ENCODE peak calls at places on chromosomes 6 and 20, in seven cellular contexts. One of them, this sample, is unnamed.

GRCh38 chr20:50721881-50722281 is 9.5 kb upstream of the PARD6B start:
- DNase-seq in posterior cingulate gyrus: no peak
- DNase-seq in AG04449: no peak
- DNase-seq in smooth muscle cell of the brain vasculature: no peak
- DNase-seq in amniotic stem cell: no peak
- DNase-seq in astrocyte: no peak
- DNase-seq in activated T-helper 1 cell treated with anti-CD3 and anti-CD28 coated beads, Interleukin-12 subunit alpha, Interleukin-12 subunit beta, Interleukin-2, Interleukin-4 antibody, amounts not matched to agents 30 ng/mL and 10 ng/mL and 1 ng/mL, durations not matched to agents 14 hours and 24 hours and 36 hours: no peak
- DNase-seq in this sample: no peak

GRCh38 chr6:83758533-83758932 is 49.6 kb upstream of the SNAP91 start:
- DNase-seq in posterior cingulate gyrus: no peak
- DNase-seq in AG04449: no peak
- DNase-seq in activated T-helper 1 cell treated with anti-CD3 and anti-CD28 coated beads, Interleukin-12 subunit alpha, Interleukin-12 subunit beta, Interleukin-2, Interleukin-4 antibody, amounts not matched to agents 30 ng/mL and 10 ng/mL and 1 ng/mL, durations not matched to agents 14 hours and 24 hours and 36 hours: no peak
- DNase-seq in amniotic stem cell: no peak
- DNase-seq in astrocyte: no peak
- DNase-seq in smooth muscle cell of the brain vasculature: no peak
- DNase-seq in this sample: no peak

GRCh38 chr6:28771401-28772267 is 152.2 kb downstream of the TRIM27 start:
- DNase-seq in activated T-helper 1 cell treated with anti-CD3 and anti-CD28 coated beads, Interleukin-12 subunit alpha, Interleukin-12 subunit beta, Interleukin-2, Interleukin-4 antibody, amounts not matched to agents 30 ng/mL and 10 ng/mL and 1 ng/mL, durations not matched to agents 14 hours and 24 hours and 36 hours: no peak
- DNase-seq in astrocyte: no peak
- DNase-seq in posterior cingulate gyrus: no peak
- DNase-seq in AG04449: no peak
- DNase-seq in amniotic stem cell: no peak
- DNase-seq in smooth muscle cell of the brain vasculature: no peak
- DNase-seq in this sample: no peak

GRCh38 chr6:151141685-151142084 is 98.1 kb upstream of the AKAP12 start:
- DNase-seq in AG04449: no peak
- DNase-seq in posterior cingulate gyrus: no peak
- DNase-seq in amniotic stem cell: no peak
- DNase-seq in astrocyte: peak
- DNase-seq in smooth muscle cell of the brain vasculature: no peak
- DNase-seq in activated T-helper 1 cell treated with anti-CD3 and anti-CD28 coated beads, Interleukin-12 subunit alpha, Interleukin-12 subunit beta, Interleukin-2, Interleukin-4 antibody, amounts not matched to agents 30 ng/mL and 10 ng/mL and 1 ng/mL, durations not matched to agents 14 hours and 24 hours and 36 hours: no peak
- DNase-seq in this sample: no peak

GRCh38 chr20:58621906-58622548 is 29.1 kb upstream of the STX16 start:
- DNase-seq in posterior cingulate gyrus: no peak
- DNase-seq in smooth muscle cell of the brain vasculature: no peak
- DNase-seq in AG04449: no peak
- DNase-seq in amniotic stem cell: no peak
- DNase-seq in activated T-helper 1 cell treated with anti-CD3 and anti-CD28 coated beads, Interleukin-12 subunit alpha, Interleukin-12 subunit beta, Interleukin-2, Interleukin-4 antibody, amounts not matched to agents 30 ng/mL and 10 ng/mL and 1 ng/mL, durations not matched to agents 14 hours and 24 hours and 36 hours: no peak
- DNase-seq in astrocyte: no peak
- DNase-seq in this sample: no peak

GRCh38 chr6:141077355-141078333 is 1055.1 kb upstream of the GJE1 start:
- DNase-seq in astrocyte: no peak
- DNase-seq in posterior cingulate gyrus: no peak
- DNase-seq in amniotic stem cell: no peak
- DNase-seq in smooth muscle cell of the brain vasculature: no peak
- DNase-seq in activated T-helper 1 cell treated with anti-CD3 and anti-CD28 coated beads, Interleukin-12 subunit alpha, Interleukin-12 subunit beta, Interleukin-2, Interleukin-4 antibody, amounts not matched to agents 30 ng/mL and 10 ng/mL and 1 ng/mL, durations not matched to agents 14 hours and 24 hours and 36 hours: no peak
- DNase-seq in AG04449: no peak
- DNase-seq in this sample: no peak

GRCh38 chr6:87029711-87030314 is 65.1 kb downstream of the CGA start:
- DNase-seq in activated T-helper 1 cell treated with anti-CD3 and anti-CD28 coated beads, Interleukin-12 subunit alpha, Interleukin-12 subunit beta, Interleukin-2, Interleukin-4 antibody, amounts not matched to agents 30 ng/mL and 10 ng/mL and 1 ng/mL, durations not matched to agents 14 hours and 24 hours and 36 hours: no peak
- DNase-seq in AG04449: peak
- DNase-seq in amniotic stem cell: peak
- DNase-seq in posterior cingulate gyrus: no peak
- DNase-seq in astrocyte: peak
- DNase-seq in smooth muscle cell of the brain vasculature: peak
- DNase-seq in this sample: no peak

GRCh38 chr6:30164714-30165113 is 1.4 kb downstream of the TRIM15 start:
- DNase-seq in posterior cingulate gyrus: no peak
- DNase-seq in amniotic stem cell: no peak
- DNase-seq in AG04449: no peak
- DNase-seq in smooth muscle cell of the brain vasculature: no peak
- DNase-seq in activated T-helper 1 cell treated with anti-CD3 and anti-CD28 coated beads, Interleukin-12 subunit alpha, Interleukin-12 subunit beta, Interleukin-2, Interleukin-4 antibody, amounts not matched to agents 30 ng/mL and 10 ng/mL and 1 ng/mL, durations not matched to agents 14 hours and 24 hours and 36 hours: no peak
- DNase-seq in astrocyte: no peak
- DNase-seq in this sample: no peak

GRCh38 chr6:156634048-156634447 is 143.1 kb upstream of the ARID1B start:
- DNase-seq in AG04449: no peak
- DNase-seq in activated T-helper 1 cell treated with anti-CD3 and anti-CD28 coated beads, Interleukin-12 subunit alpha, Interleukin-12 subunit beta, Interleukin-2, Interleukin-4 antibody, amounts not matched to agents 30 ng/mL and 10 ng/mL and 1 ng/mL, durations not matched to agents 14 hours and 24 hours and 36 hours: no peak
- DNase-seq in smooth muscle cell of the brain vasculature: no peak
- DNase-seq in posterior cingulate gyrus: no peak
- DNase-seq in amniotic stem cell: no peak
- DNase-seq in astrocyte: no peak
- DNase-seq in this sample: no peak

GRCh38 chr20:2125474-2126112 is 24.0 kb downstream of the STK35 start:
- DNase-seq in activated T-helper 1 cell treated with anti-CD3 and anti-CD28 coated beads, Interleukin-12 subunit alpha, Interleukin-12 subunit beta, Interleukin-2, Interleukin-4 antibody, amounts not matched to agents 30 ng/mL and 10 ng/mL and 1 ng/mL, durations not matched to agents 14 hours and 24 hours and 36 hours: no peak
- DNase-seq in amniotic stem cell: no peak
- DNase-seq in astrocyte: no peak
- DNase-seq in posterior cingulate gyrus: no peak
- DNase-seq in AG04449: no peak
- DNase-seq in smooth muscle cell of the brain vasculature: no peak
- DNase-seq in this sample: no peak

GRCh38 chr6:29705389-29706231 is 17.6 kb upstream of the HLA-F start:
- DNase-seq in amniotic stem cell: no peak
- DNase-seq in smooth muscle cell of the brain vasculature: peak
- DNase-seq in posterior cingulate gyrus: no peak
- DNase-seq in astrocyte: peak
- DNase-seq in activated T-helper 1 cell treated with anti-CD3 and anti-CD28 coated beads, Interleukin-12 subunit alpha, Interleukin-12 subunit beta, Interleukin-2, Interleukin-4 antibody, amounts not matched to agents 30 ng/mL and 10 ng/mL and 1 ng/mL, durations not matched to agents 14 hours and 24 hours and 36 hours: no peak
- DNase-seq in AG04449: peak
- DNase-seq in this sample: no peak

GRCh38 chr20:38723069-38723981 is 961 bp upstream of the SLC32A1 start:
- DNase-seq in AG04449: no peak
- DNase-seq in activated T-helper 1 cell treated with anti-CD3 and anti-CD28 coated beads, Interleukin-12 subunit alpha, Interleukin-12 subunit beta, Interleukin-2, Interleukin-4 antibody, amounts not matched to agents 30 ng/mL and 10 ng/mL and 1 ng/mL, durations not matched to agents 14 hours and 24 hours and 36 hours: no peak
- DNase-seq in amniotic stem cell: no peak
- DNase-seq in posterior cingulate gyrus: no peak
- DNase-seq in smooth muscle cell of the brain vasculature: no peak
- DNase-seq in astrocyte: peak
- DNase-seq in this sample: no peak

GRCh38 chr20:47950557-47951283 is 165.4 kb upstream of the SULF2 start:
- DNase-seq in activated T-helper 1 cell treated with anti-CD3 and anti-CD28 coated beads, Interleukin-12 subunit alpha, Interleukin-12 subunit beta, Interleukin-2, Interleukin-4 antibody, amounts not matched to agents 30 ng/mL and 10 ng/mL and 1 ng/mL, durations not matched to agents 14 hours and 24 hours and 36 hours: no peak
- DNase-seq in smooth muscle cell of the brain vasculature: no peak
- DNase-seq in AG04449: no peak
- DNase-seq in amniotic stem cell: no peak
- DNase-seq in posterior cingulate gyrus: no peak
- DNase-seq in astrocyte: peak
- DNase-seq in this sample: no peak

GRCh38 chr20:39874049-39874893 is 814.8 kb downstream of the MAFB start:
- DNase-seq in smooth muscle cell of the brain vasculature: peak
- DNase-seq in astrocyte: peak
- DNase-seq in amniotic stem cell: peak
- DNase-seq in activated T-helper 1 cell treated with anti-CD3 and anti-CD28 coated beads, Interleukin-12 subunit alpha, Interleukin-12 subunit beta, Interleukin-2, Interleukin-4 antibody, amounts not matched to agents 30 ng/mL and 10 ng/mL and 1 ng/mL, durations not matched to agents 14 hours and 24 hours and 36 hours: peak
- DNase-seq in posterior cingulate gyrus: no peak
- DNase-seq in AG04449: no peak
- DNase-seq in this sample: no peak

GRCh38 chr20:46279104-46279503 is 29.2 kb downstream of the CDH22 start:
- DNase-seq in amniotic stem cell: no peak
- DNase-seq in smooth muscle cell of the brain vasculature: no peak
- DNase-seq in posterior cingulate gyrus: no peak
- DNase-seq in astrocyte: no peak
- DNase-seq in activated T-helper 1 cell treated with anti-CD3 and anti-CD28 coated beads, Interleukin-12 subunit alpha, Interleukin-12 subunit beta, Interleukin-2, Interleukin-4 antibody, amounts not matched to agents 30 ng/mL and 10 ng/mL and 1 ng/mL, durations not matched to agents 14 hours and 24 hours and 36 hours: no peak
- DNase-seq in AG04449: no peak
- DNase-seq in this sample: no peak

GRCh38 chr20:31718952-31719643 is 3.6 kb downstream of the BCL2L1 start:
- DNase-seq in smooth muscle cell of the brain vasculature: no peak
- DNase-seq in AG04449: no peak
- DNase-seq in amniotic stem cell: no peak
- DNase-seq in astrocyte: no peak
- DNase-seq in posterior cingulate gyrus: no peak
- DNase-seq in activated T-helper 1 cell treated with anti-CD3 and anti-CD28 coated beads, Interleukin-12 subunit alpha, Interleukin-12 subunit beta, Interleukin-2, Interleukin-4 antibody, amounts not matched to agents 30 ng/mL and 10 ng/mL and 1 ng/mL, durations not matched to agents 14 hours and 24 hours and 36 hours: no peak
- DNase-seq in this sample: no peak

GRCh38 chr6:44151348-44152108 is 7.1 kb upstream of the CAPN11 start:
- DNase-seq in smooth muscle cell of the brain vasculature: peak
- DNase-seq in amniotic stem cell: no peak
- DNase-seq in astrocyte: peak
- DNase-seq in posterior cingulate gyrus: peak
- DNase-seq in AG04449: no peak
- DNase-seq in activated T-helper 1 cell treated with anti-CD3 and anti-CD28 coated beads, Interleukin-12 subunit alpha, Interleukin-12 subunit beta, Interleukin-2, Interleukin-4 antibody, amounts not matched to agents 30 ng/mL and 10 ng/mL and 1 ng/mL, durations not matched to agents 14 hours and 24 hours and 36 hours: peak
- DNase-seq in this sample: no peak

GRCh38 chr6:33271608-33272357 is at the start of the genes RPS18 and VPS52:
- DNase-seq in astrocyte: peak
- DNase-seq in activated T-helper 1 cell treated with anti-CD3 and anti-CD28 coated beads, Interleukin-12 subunit alpha, Interleukin-12 subunit beta, Interleukin-2, Interleukin-4 antibody, amounts not matched to agents 30 ng/mL and 10 ng/mL and 1 ng/mL, durations not matched to agents 14 hours and 24 hours and 36 hours: peak
- DNase-seq in AG04449: peak
- DNase-seq in smooth muscle cell of the brain vasculature: peak
- DNase-seq in amniotic stem cell: peak
- DNase-seq in posterior cingulate gyrus: peak
- DNase-seq in this sample: peak

GRCh38 chr20:46674253-46675083 is 14.8 kb downstream of the TP53RK start:
- DNase-seq in amniotic stem cell: no peak
- DNase-seq in smooth muscle cell of the brain vasculature: peak
- DNase-seq in astrocyte: no peak
- DNase-seq in AG04449: no peak
- DNase-seq in posterior cingulate gyrus: no peak
- DNase-seq in activated T-helper 1 cell treated with anti-CD3 and anti-CD28 coated beads, Interleukin-12 subunit alpha, Interleukin-12 subunit beta, Interleukin-2, Interleukin-4 antibody, amounts not matched to agents 30 ng/mL and 10 ng/mL and 1 ng/mL, durations not matched to agents 14 hours and 24 hours and 36 hours: no peak
- DNase-seq in this sample: no peak

GRCh38 chr6:5215799-5216198 is 45.0 kb downstream of the LYRM4 start:
- DNase-seq in astrocyte: no peak
- DNase-seq in AG04449: no peak
- DNase-seq in posterior cingulate gyrus: no peak
- DNase-seq in activated T-helper 1 cell treated with anti-CD3 and anti-CD28 coated beads, Interleukin-12 subunit alpha, Interleukin-12 subunit beta, Interleukin-2, Interleukin-4 antibody, amounts not matched to agents 30 ng/mL and 10 ng/mL and 1 ng/mL, durations not matched to agents 14 hours and 24 hours and 36 hours: no peak
- DNase-seq in smooth muscle cell of the brain vasculature: no peak
- DNase-seq in amniotic stem cell: no peak
- DNase-seq in this sample: no peak

GRCh38 chr20:23033918-23034317 is 1.2 kb upstream of the SSTR4 start:
- DNase-seq in smooth muscle cell of the brain vasculature: no peak
- DNase-seq in activated T-helper 1 cell treated with anti-CD3 and anti-CD28 coated beads, Interleukin-12 subunit alpha, Interleukin-12 subunit beta, Interleukin-2, Interleukin-4 antibody, amounts not matched to agents 30 ng/mL and 10 ng/mL and 1 ng/mL, durations not matched to agents 14 hours and 24 hours and 36 hours: no peak
- DNase-seq in posterior cingulate gyrus: no peak
- DNase-seq in AG04449: no peak
- DNase-seq in astrocyte: no peak
- DNase-seq in amniotic stem cell: no peak
- DNase-seq in this sample: no peak

GRCh38 chr6:75402296-75402695 is 91.3 kb downstream of the FILIP1 start:
- DNase-seq in amniotic stem cell: peak
- DNase-seq in AG04449: no peak
- DNase-seq in posterior cingulate gyrus: no peak
- DNase-seq in astrocyte: peak
- DNase-seq in activated T-helper 1 cell treated with anti-CD3 and anti-CD28 coated beads, Interleukin-12 subunit alpha, Interleukin-12 subunit beta, Interleukin-2, Interleukin-4 antibody, amounts not matched to agents 30 ng/mL and 10 ng/mL and 1 ng/mL, durations not matched to agents 14 hours and 24 hours and 36 hours: no peak
- DNase-seq in smooth muscle cell of the brain vasculature: no peak
- DNase-seq in this sample: no peak

GRCh38 chr6:111653961-111654360 is 48.3 kb upstream of the TRAF3IP2 start:
- DNase-seq in AG04449: no peak
- DNase-seq in activated T-helper 1 cell treated with anti-CD3 and anti-CD28 coated beads, Interleukin-12 subunit alpha, Interleukin-12 subunit beta, Interleukin-2, Interleukin-4 antibody, amounts not matched to agents 30 ng/mL and 10 ng/mL and 1 ng/mL, durations not matched to agents 14 hours and 24 hours and 36 hours: no peak
- DNase-seq in astrocyte: no peak
- DNase-seq in smooth muscle cell of the brain vasculature: no peak
- DNase-seq in amniotic stem cell: no peak
- DNase-seq in posterior cingulate gyrus: no peak
- DNase-seq in this sample: no peak

GRCh38 chr20:44967207-44967807 is 995 bp downstream of the STK4 start:
- DNase-seq in astrocyte: no peak
- DNase-seq in activated T-helper 1 cell treated with anti-CD3 and anti-CD28 coated beads, Interleukin-12 subunit alpha, Interleukin-12 subunit beta, Interleukin-2, Interleukin-4 antibody, amounts not matched to agents 30 ng/mL and 10 ng/mL and 1 ng/mL, durations not matched to agents 14 hours and 24 hours and 36 hours: no peak
- DNase-seq in amniotic stem cell: no peak
- DNase-seq in AG04449: no peak
- DNase-seq in smooth muscle cell of the brain vasculature: no peak
- DNase-seq in posterior cingulate gyrus: no peak
- DNase-seq in this sample: no peak

GRCh38 chr6:16849280-16850210 is 88.3 kb upstream of the ATXN1 start:
- DNase-seq in astrocyte: peak
- DNase-seq in posterior cingulate gyrus: no peak
- DNase-seq in AG04449: peak
- DNase-seq in smooth muscle cell of the brain vasculature: peak
- DNase-seq in amniotic stem cell: peak
- DNase-seq in activated T-helper 1 cell treated with anti-CD3 and anti-CD28 coated beads, Interleukin-12 subunit alpha, Interleukin-12 subunit beta, Interleukin-2, Interleukin-4 antibody, amounts not matched to agents 30 ng/mL and 10 ng/mL and 1 ng/mL, durations not matched to agents 14 hours and 24 hours and 36 hours: no peak
- DNase-seq in this sample: no peak

GRCh38 chr6:15453186-15453585 is 207.3 kb downstream of the JARID2 start:
- DNase-seq in activated T-helper 1 cell treated with anti-CD3 and anti-CD28 coated beads, Interleukin-12 subunit alpha, Interleukin-12 subunit beta, Interleukin-2, Interleukin-4 antibody, amounts not matched to agents 30 ng/mL and 10 ng/mL and 1 ng/mL, durations not matched to agents 14 hours and 24 hours and 36 hours: no peak
- DNase-seq in amniotic stem cell: no peak
- DNase-seq in smooth muscle cell of the brain vasculature: no peak
- DNase-seq in AG04449: no peak
- DNase-seq in posterior cingulate gyrus: no peak
- DNase-seq in astrocyte: no peak
- DNase-seq in this sample: no peak

GRCh38 chr20:46814366-46815232 is 80.0 kb upstream of the EYA2 start:
- DNase-seq in posterior cingulate gyrus: no peak
- DNase-seq in activated T-helper 1 cell treated with anti-CD3 and anti-CD28 coated beads, Interleukin-12 subunit alpha, Interleukin-12 subunit beta, Interleukin-2, Interleukin-4 antibody, amounts not matched to agents 30 ng/mL and 10 ng/mL and 1 ng/mL, durations not matched to agents 14 hours and 24 hours and 36 hours: no peak
- DNase-seq in astrocyte: peak
- DNase-seq in smooth muscle cell of the brain vasculature: peak
- DNase-seq in amniotic stem cell: peak
- DNase-seq in AG04449: peak
- DNase-seq in this sample: no peak

GRCh38 chr6:12356983-12357972 is 67.1 kb downstream of the EDN1 start:
- DNase-seq in amniotic stem cell: no peak
- DNase-seq in activated T-helper 1 cell treated with anti-CD3 and anti-CD28 coated beads, Interleukin-12 subunit alpha, Interleukin-12 subunit beta, Interleukin-2, Interleukin-4 antibody, amounts not matched to agents 30 ng/mL and 10 ng/mL and 1 ng/mL, durations not matched to agents 14 hours and 24 hours and 36 hours: no peak
- DNase-seq in smooth muscle cell of the brain vasculature: no peak
- DNase-seq in posterior cingulate gyrus: no peak
- DNase-seq in AG04449: no peak
- DNase-seq in astrocyte: no peak
- DNase-seq in this sample: no peak

GRCh38 chr20:53786071-53786444 is 192.4 kb upstream of the ZNF217 start:
- DNase-seq in posterior cingulate gyrus: no peak
- DNase-seq in activated T-helper 1 cell treated with anti-CD3 and anti-CD28 coated beads, Interleukin-12 subunit alpha, Interleukin-12 subunit beta, Interleukin-2, Interleukin-4 antibody, amounts not matched to agents 30 ng/mL and 10 ng/mL and 1 ng/mL, durations not matched to agents 14 hours and 24 hours and 36 hours: no peak
- DNase-seq in smooth muscle cell of the brain vasculature: no peak
- DNase-seq in AG04449: no peak
- DNase-seq in astrocyte: no peak
- DNase-seq in amniotic stem cell: no peak
- DNase-seq in this sample: no peak

GRCh38 chr6:138331444-138331843 is 46.3 kb upstream of the SMIM28 start:
- DNase-seq in amniotic stem cell: no peak
- DNase-seq in activated T-helper 1 cell treated with anti-CD3 and anti-CD28 coated beads, Interleukin-12 subunit alpha, Interleukin-12 subunit beta, Interleukin-2, Interleukin-4 antibody, amounts not matched to agents 30 ng/mL and 10 ng/mL and 1 ng/mL, durations not matched to agents 14 hours and 24 hours and 36 hours: no peak
- DNase-seq in smooth muscle cell of the brain vasculature: no peak
- DNase-seq in posterior cingulate gyrus: no peak
- DNase-seq in AG04449: no peak
- DNase-seq in astrocyte: no peak
- DNase-seq in this sample: no peak

GRCh38 chr6:157273756-157274088 is 49.6 kb downstream of the TMEM242 start:
- DNase-seq in AG04449: no peak
- DNase-seq in astrocyte: no peak
- DNase-seq in activated T-helper 1 cell treated with anti-CD3 and anti-CD28 coated beads, Interleukin-12 subunit alpha, Interleukin-12 subunit beta, Interleukin-2, Interleukin-4 antibody, amounts not matched to agents 30 ng/mL and 10 ng/mL and 1 ng/mL, durations not matched to agents 14 hours and 24 hours and 36 hours: peak
- DNase-seq in amniotic stem cell: no peak
- DNase-seq in smooth muscle cell of the brain vasculature: no peak
- DNase-seq in posterior cingulate gyrus: peak
- DNase-seq in this sample: peak

GRCh38 chr6:111486921-111487320 is 3.9 kb upstream of the REV3L start:
- DNase-seq in smooth muscle cell of the brain vasculature: no peak
- DNase-seq in AG04449: no peak
- DNase-seq in posterior cingulate gyrus: no peak
- DNase-seq in astrocyte: no peak
- DNase-seq in amniotic stem cell: no peak
- DNase-seq in activated T-helper 1 cell treated with anti-CD3 and anti-CD28 coated beads, Interleukin-12 subunit alpha, Interleukin-12 subunit beta, Interleukin-2, Interleukin-4 antibody, amounts not matched to agents 30 ng/mL and 10 ng/mL and 1 ng/mL, durations not matched to agents 14 hours and 24 hours and 36 hours: peak
- DNase-seq in this sample: no peak

GRCh38 chr20:34074101-34074760 is 37.8 kb downstream of the EIF2S2 start:
- DNase-seq in posterior cingulate gyrus: no peak
- DNase-seq in amniotic stem cell: no peak
- DNase-seq in activated T-helper 1 cell treated with anti-CD3 and anti-CD28 coated beads, Interleukin-12 subunit alpha, Interleukin-12 subunit beta, Interleukin-2, Interleukin-4 antibody, amounts not matched to agents 30 ng/mL and 10 ng/mL and 1 ng/mL, durations not matched to agents 14 hours and 24 hours and 36 hours: no peak
- DNase-seq in astrocyte: no peak
- DNase-seq in smooth muscle cell of the brain vasculature: no peak
- DNase-seq in AG04449: no peak
- DNase-seq in this sample: no peak

GRCh38 chr20:4332466-4332865 is 317.1 kb upstream of the RNF24 start:
- DNase-seq in AG04449: no peak
- DNase-seq in posterior cingulate gyrus: no peak
- DNase-seq in amniotic stem cell: no peak
- DNase-seq in smooth muscle cell of the brain vasculature: no peak
- DNase-seq in astrocyte: no peak
- DNase-seq in activated T-helper 1 cell treated with anti-CD3 and anti-CD28 coated beads, Interleukin-12 subunit alpha, Interleukin-12 subunit beta, Interleukin-2, Interleukin-4 antibody, amounts not matched to agents 30 ng/mL and 10 ng/mL and 1 ng/mL, durations not matched to agents 14 hours and 24 hours and 36 hours: no peak
- DNase-seq in this sample: no peak